ENCODE peak calls at places on chromosomes 4 and X, in five cellular contexts. One of them, this sample, is unnamed.
A peak's percentile ranks its signal among the peaks of the same experiment; 100 is the strongest.

GRCh38 chrX:148203531-148203930 is 222.4 kb downstream of the FMR1NB start:
- DNase-seq in coronary artery: no peak
- DNase-seq in fibroblast of mammary gland: no peak
- DNase-seq in pancreas: no peak
- DNase-seq in foreskin fibroblast: no peak
- DNase-seq in this sample: no peak

GRCh38 chr4:149409186-149410056 is 406.2 kb downstream of the IQCM start:
- DNase-seq in coronary artery: no peak
- DNase-seq in fibroblast of mammary gland: peak; percentile 91
- DNase-seq in pancreas: no peak
- DNase-seq in foreskin fibroblast: peak; percentile 42
- DNase-seq in this sample: peak; percentile 16

GRCh38 chr4:88286897-88287296 is 2.5 kb upstream of the PPM1K start:
- DNase-seq in coronary artery: no peak
- DNase-seq in fibroblast of mammary gland: no peak
- DNase-seq in pancreas: no peak
- DNase-seq in foreskin fibroblast: no peak
- DNase-seq in this sample: no peak

GRCh38 chr4:113881256-113881655 is 98.2 kb downstream of the ARSJ start:
- DNase-seq in coronary artery: no peak
- DNase-seq in fibroblast of mammary gland: peak; percentile 25
- DNase-seq in pancreas: no peak
- DNase-seq in foreskin fibroblast: peak; percentile 14
- DNase-seq in this sample: no peak

GRCh38 chrX:10341309-10341708 is 184.5 kb downstream of the CLCN4 start:
- DNase-seq in coronary artery: no peak
- DNase-seq in fibroblast of mammary gland: peak; percentile 10
- DNase-seq in pancreas: no peak
- DNase-seq in foreskin fibroblast: no peak
- DNase-seq in this sample: no peak

GRCh38 chrX:14936561-14936960 is 63.3 kb downstream of the MOSPD2 start:
- DNase-seq in coronary artery: no peak
- DNase-seq in fibroblast of mammary gland: peak; percentile 73
- DNase-seq in pancreas: no peak
- DNase-seq in foreskin fibroblast: peak; percentile 50
- DNase-seq in this sample: peak; percentile 23

GRCh38 chrX:36160056-36160455 is 240.5 kb downstream of the CFAP47 start:
- DNase-seq in coronary artery: no peak
- DNase-seq in fibroblast of mammary gland: no peak
- DNase-seq in pancreas: no peak
- DNase-seq in foreskin fibroblast: no peak
- DNase-seq in this sample: no peak

GRCh38 chrX:574355-574754 is 56.2 kb upstream of the SHOX start:
- DNase-seq in coronary artery: no peak
- DNase-seq in fibroblast of mammary gland: no peak
- DNase-seq in pancreas: no peak
- DNase-seq in foreskin fibroblast: no peak
- DNase-seq in this sample: no peak

GRCh38 chrX:31181377-31182038 is 109.7 kb upstream of the FTHL17 start:
- DNase-seq in coronary artery: no peak
- DNase-seq in fibroblast of mammary gland: no peak
- DNase-seq in pancreas: no peak
- DNase-seq in foreskin fibroblast: no peak
- DNase-seq in this sample: no peak

DNA sequence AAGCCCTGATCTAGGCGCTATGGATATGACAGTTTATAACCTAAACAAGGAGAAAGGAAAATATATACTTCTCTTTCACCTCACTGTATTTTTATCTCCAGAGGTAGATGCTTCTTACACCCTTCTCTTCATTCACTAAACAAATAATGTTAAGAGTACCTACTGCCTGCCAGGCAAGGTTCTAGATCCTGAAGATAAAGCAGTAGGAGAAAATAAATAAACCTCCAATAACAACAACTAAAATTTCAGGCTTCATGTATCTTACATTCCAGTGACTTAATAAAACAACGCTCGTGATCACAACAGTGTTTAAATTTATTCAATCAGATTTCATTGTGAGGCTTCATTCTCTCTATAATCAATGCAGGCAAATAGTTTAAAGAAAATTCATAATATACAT is 20.6 kb downstream of the PDGFC start:
- DNase-seq in coronary artery: no peak
- DNase-seq in fibroblast of mammary gland: no peak
- DNase-seq in pancreas: no peak
- DNase-seq in foreskin fibroblast: no peak
- DNase-seq in this sample: no peak
- H3K4me3 ChIP-seq in coronary artery: peak overlapping the region; percentile 36
- H3K4me3 ChIP-seq in fibroblast of mammary gland: no peak overlapping the region
- H3K4me3 ChIP-seq in pancreas: no peak overlapping the region
- H3K4me3 ChIP-seq in foreskin fibroblast: no peak overlapping the region
- H3K4me3 ChIP-seq in this sample: no peak overlapping the region

DNA sequence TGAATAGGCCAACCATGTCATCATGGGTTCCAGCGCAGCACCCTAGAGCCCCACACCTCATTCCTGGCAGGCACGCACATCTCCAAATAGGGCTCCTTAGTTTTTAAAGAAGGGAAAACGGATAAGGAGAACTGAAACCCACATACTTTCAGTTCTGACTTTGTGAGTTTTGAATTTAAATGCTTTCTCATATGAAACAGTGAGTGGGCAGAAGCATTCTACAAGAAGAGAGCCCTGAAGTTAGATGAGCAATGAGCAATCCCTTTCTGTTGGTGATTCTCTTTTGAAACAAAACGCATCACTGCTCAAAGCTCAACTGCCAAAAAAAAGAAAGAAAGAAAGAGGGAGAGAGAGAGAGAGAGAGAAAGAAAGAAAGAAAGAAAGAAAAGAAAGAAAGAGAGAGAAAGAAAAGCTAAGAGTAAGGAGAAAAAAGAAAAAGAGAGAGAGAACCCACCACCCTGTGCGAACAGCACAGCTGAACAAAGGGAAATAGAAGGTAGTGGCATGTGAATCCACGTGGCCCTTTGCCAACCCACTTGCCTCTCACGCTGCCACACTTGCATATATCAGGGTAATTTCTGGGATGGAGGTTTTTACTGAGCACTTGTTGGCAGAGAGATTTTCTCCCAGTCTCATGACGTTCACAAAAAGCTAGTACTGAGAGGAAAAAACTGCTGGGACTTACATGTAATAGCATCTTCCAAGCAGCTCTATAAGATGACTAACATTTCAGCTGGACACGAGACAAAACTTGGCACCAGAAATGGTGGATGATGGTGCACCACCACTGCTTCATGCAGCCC is 31.0 kb downstream of the TMSB4X start:
- DNase-seq in coronary artery: no peak
- DNase-seq in fibroblast of mammary gland: peak; percentile 67
- DNase-seq in pancreas: peak; percentile 43
- DNase-seq in foreskin fibroblast: no peak
- DNase-seq in this sample: no peak
- TF ChIP-seq CTCF in coronary artery: no peak
- TF ChIP-seq CTCF in fibroblast of mammary gland: no peak
- TF ChIP-seq CTCF in pancreas: no peak
- TF ChIP-seq CTCF in foreskin fibroblast: no peak
- TF ChIP-seq CTCF in this sample: no peak

DNA sequence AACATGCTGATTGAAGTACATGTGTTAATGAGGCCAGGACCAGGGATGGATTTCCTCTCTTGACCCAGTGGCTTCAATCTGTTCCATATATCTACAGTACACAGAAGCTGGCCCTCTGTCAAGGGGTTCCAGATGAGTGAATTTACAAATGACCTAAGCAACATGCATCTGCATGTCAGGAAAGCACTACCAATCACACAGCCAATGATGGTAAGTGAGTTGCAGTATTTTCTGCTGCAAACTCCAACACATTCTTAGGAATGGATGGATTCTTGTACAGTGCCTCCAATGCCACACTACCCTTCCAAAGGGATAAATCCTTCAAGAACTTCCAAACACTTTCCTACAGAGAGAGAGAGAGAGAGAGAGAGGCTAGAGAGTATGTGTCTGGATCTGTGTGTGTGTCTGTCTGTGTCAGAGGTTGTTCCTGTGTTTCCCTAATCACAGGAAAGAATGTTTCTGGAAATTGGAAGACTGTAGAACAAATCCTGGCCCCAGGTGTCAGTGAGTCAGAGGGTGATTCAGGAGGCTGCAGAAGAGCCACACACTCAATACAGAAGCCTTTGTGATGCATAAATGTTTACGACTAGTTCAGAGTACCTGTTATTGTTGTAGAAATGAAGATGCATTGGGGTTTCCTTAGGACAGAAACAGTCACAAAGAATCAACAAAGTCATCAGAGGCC is 107.5 kb downstream of the GUCY2F start:
- DNase-seq in coronary artery: no peak
- DNase-seq in fibroblast of mammary gland: peak; percentile 17
- DNase-seq in pancreas: no peak
- DNase-seq in foreskin fibroblast: no peak
- DNase-seq in this sample: no peak
- H3K4me3 ChIP-seq in coronary artery: no peak overlapping the region
- H3K4me3 ChIP-seq in fibroblast of mammary gland: no peak overlapping the region
- H3K4me3 ChIP-seq in pancreas: no peak overlapping the region
- H3K4me3 ChIP-seq in foreskin fibroblast: no peak overlapping the region
- H3K4me3 ChIP-seq in this sample: no peak overlapping the region

GRCh38 chrX:3939967-3940610 is 226.6 kb upstream of the PRKX start:
- DNase-seq in coronary artery: no peak
- DNase-seq in fibroblast of mammary gland: peak; percentile 24
- DNase-seq in pancreas: peak; percentile 40
- DNase-seq in foreskin fibroblast: no peak
- DNase-seq in this sample: no peak
- TF ChIP-seq CTCF in coronary artery: peak; percentile 27
- TF ChIP-seq CTCF in fibroblast of mammary gland: peak; percentile 47
- TF ChIP-seq CTCF in pancreas: peak; percentile 38
- TF ChIP-seq CTCF in foreskin fibroblast: peak; percentile 30
- TF ChIP-seq CTCF in this sample: no peak

DNA sequence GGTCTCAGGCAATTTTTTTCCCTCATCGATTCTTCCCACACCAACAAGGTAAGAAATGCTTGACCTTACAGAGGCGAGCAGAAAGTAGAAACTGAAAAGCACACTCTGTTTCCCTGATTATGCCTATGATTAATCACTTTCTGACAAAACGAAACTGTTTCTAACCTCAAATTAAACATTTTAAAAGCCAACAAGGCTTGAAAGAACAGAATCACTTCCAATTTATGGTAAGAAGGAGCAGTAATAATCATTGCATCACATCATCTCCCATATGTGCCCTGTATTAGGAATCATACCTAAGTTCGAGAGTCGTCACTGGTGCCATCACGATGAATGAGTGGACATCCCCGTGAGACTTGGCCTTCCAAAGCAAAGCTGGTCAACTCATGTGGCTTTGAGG is 12.5 kb upstream of the CXCL13 start:
- DNase-seq in coronary artery: no peak
- DNase-seq in fibroblast of mammary gland: no peak
- DNase-seq in pancreas: no peak
- DNase-seq in foreskin fibroblast: no peak
- DNase-seq in this sample: no peak
- H3K4me3 ChIP-seq in coronary artery: no peak overlapping the region
- H3K4me3 ChIP-seq in fibroblast of mammary gland: no peak overlapping the region
- H3K4me3 ChIP-seq in pancreas: no peak overlapping the region
- H3K4me3 ChIP-seq in foreskin fibroblast: no peak overlapping the region
- H3K4me3 ChIP-seq in this sample: no peak overlapping the region

GRCh38 chr4:27000820-27001219 is 140.2 kb downstream of the STIM2 start:
- DNase-seq in coronary artery: no peak
- DNase-seq in fibroblast of mammary gland: no peak
- DNase-seq in pancreas: no peak
- DNase-seq in foreskin fibroblast: no peak
- DNase-seq in this sample: no peak
- TF ChIP-seq CTCF in coronary artery: no peak
- TF ChIP-seq CTCF in fibroblast of mammary gland: peak; percentile 13
- TF ChIP-seq CTCF in pancreas: no peak
- TF ChIP-seq CTCF in foreskin fibroblast: no peak
- TF ChIP-seq CTCF in this sample: no peak

DNA sequence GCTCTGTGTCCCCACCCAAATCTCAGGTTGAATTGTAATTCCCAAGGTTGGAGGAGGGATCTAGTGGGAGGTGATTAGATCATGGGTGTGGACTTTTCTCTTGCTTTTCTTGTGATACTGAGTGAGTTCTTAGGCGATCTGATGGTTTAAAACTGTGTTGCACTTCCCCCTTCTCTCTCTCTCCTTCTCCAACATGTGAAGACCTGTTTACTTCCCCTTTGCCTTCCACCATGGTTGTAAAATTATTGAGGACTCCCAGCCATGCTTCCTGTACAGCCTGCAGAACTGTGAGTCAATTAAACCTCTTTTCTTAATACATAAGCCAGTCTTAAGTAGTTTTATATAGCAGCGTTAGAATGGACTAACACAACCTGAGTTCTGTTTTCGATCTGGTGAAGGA is 738.2 kb downstream of the ARAP2 start:
- DNase-seq in coronary artery: no peak
- DNase-seq in fibroblast of mammary gland: no peak
- DNase-seq in pancreas: no peak
- DNase-seq in foreskin fibroblast: no peak
- DNase-seq in this sample: no peak
- H3K4me3 ChIP-seq in coronary artery: no peak overlapping the region
- H3K4me3 ChIP-seq in fibroblast of mammary gland: no peak overlapping the region
- H3K4me3 ChIP-seq in pancreas: no peak overlapping the region
- H3K4me3 ChIP-seq in foreskin fibroblast: no peak overlapping the region
- H3K4me3 ChIP-seq in this sample: no peak overlapping the region

DNA sequence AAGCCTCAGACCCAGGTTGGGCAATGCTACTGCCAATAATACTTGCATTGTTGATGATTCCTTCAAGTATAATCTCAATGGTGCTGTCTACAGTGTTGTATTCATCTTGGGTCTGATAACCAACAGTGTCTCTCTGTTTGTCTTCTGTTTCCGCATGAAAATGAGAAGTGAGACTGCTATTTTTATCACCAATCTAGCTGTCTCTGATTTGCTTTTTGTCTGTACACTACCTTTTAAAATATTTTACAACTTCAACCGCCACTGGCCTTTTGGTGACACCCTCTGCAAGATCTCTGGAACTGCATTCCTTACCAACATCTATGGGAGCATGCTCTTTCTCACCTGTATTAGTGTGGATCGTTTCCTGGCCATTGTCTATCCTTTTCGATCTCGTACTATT is 7.4 kb downstream of the LPAR4 start:
- DNase-seq in coronary artery: no peak
- DNase-seq in fibroblast of mammary gland: no peak
- DNase-seq in pancreas: no peak
- DNase-seq in foreskin fibroblast: no peak
- DNase-seq in this sample: no peak
- TF ChIP-seq CTCF in coronary artery: no peak
- TF ChIP-seq CTCF in fibroblast of mammary gland: no peak
- TF ChIP-seq CTCF in pancreas: no peak
- TF ChIP-seq CTCF in foreskin fibroblast: no peak
- TF ChIP-seq CTCF in this sample: no peak

This sample was measured in AG04449.